ENCODE peak calls at places on chromosomes 2 and 18, in six cellular contexts. X is trophoblast cell; A is COR-L47; L is NCI-H1417; J is CD4-positive, alpha-beta T cell; N is left lobe of liver. K is an unnamed sample.

GRCh38 chr2:171762879-171763573 is 75.8 kb downstream of the DYNC1I2 start:
- DNase-seq in X (no peak), A (peak), L (no peak), J (no peak), N (no peak), K (no peak)

GRCh38 chr2:72136933-72137497 is 10.6 kb downstream of the CYP26B1 start:
- DNase-seq in X (no peak), A (no peak), L (no peak), J (no peak), N (no peak), K (no peak)

GRCh38 chr2:62884514-62884913 is 166.1 kb upstream of the OTX1 start:
- DNase-seq in X (no peak), A (no peak), L (no peak), J (no peak), N (no peak), K (no peak)

GRCh38 chr18:78021196-78021595 is 771.5 kb downstream of the GALR1 start:
- DNase-seq in X (no peak), A (peak), L (peak), J (no peak), N (no peak), K (no peak)

GRCh38 chr2:75432761-75433361 is 127.9 kb downstream of the EVA1A start:
- DNase-seq in X (no peak), A (no peak), L (no peak), J (no peak), N (no peak), K (no peak)

GRCh38 chr2:58720033-58720769 is 479.1 kb upstream of the FANCL start:
- DNase-seq in X (no peak), A (no peak), L (no peak), J (no peak), N (no peak), K (no peak)

GRCh38 chr2:152405206-152406118 is 70.5 kb downstream of the FMNL2 start:
- DNase-seq in X (no peak), A (no peak), L (no peak), J (no peak), N (no peak), K (no peak)

GRCh38 chr2:208847651-208848050 is 441.1 kb downstream of the PTH2R start:
- DNase-seq in X (no peak), A (no peak), L (no peak), J (no peak), N (no peak), K (no peak)

GRCh38 chr2:29295843-29296242 is 180.6 kb downstream of the CLIP4 start:
- DNase-seq in X (no peak), A (peak), L (peak), J (no peak), N (no peak), K (no peak)

GRCh38 chr18:46222093-46222492 is 117.9 kb downstream of the HAUS1 start:
- DNase-seq in X (no peak), A (no peak), L (no peak), J (no peak), N (no peak), K (no peak)

GRCh38 chr2:147197754-147198153 is 647.1 kb upstream of the ACVR2A start:
- DNase-seq in X (no peak), A (no peak), L (peak), J (no peak), N (no peak), K (no peak)

GRCh38 chr2:168354499-168354898 is 101.6 kb upstream of the CERS6 start:
- DNase-seq in X (no peak), A (no peak), L (no peak), J (no peak), N (no peak), K (no peak)

GRCh38 chr2:201908901-201909300 is 102.6 kb downstream of the CDK15 start:
- DNase-seq in X (peak), A (no peak), L (no peak), J (no peak), N (no peak), K (no peak)

GRCh38 chr2:71951067-71951436 is 196.6 kb downstream of the CYP26B1 start:
- DNase-seq in X (no peak), A (no peak), L (no peak), J (no peak), N (no peak), K (no peak)

GRCh38 chr2:100902833-100903405 is 83.0 kb downstream of the NPAS2 start:
- DNase-seq in X (peak), A (no peak), L (no peak), J (no peak), N (no peak), K (no peak)